ENCODE peak calls at places on chromosomes 6 and 20, in ten cellular contexts. J, F, Y, E, V, Z, T, B, I and H are unnamed samples. For H3K9me3, the result is how much of the 10 kb centered on the place peaks cover.

GRCh38 chr20:53647286-53647821 is 53.7 kb upstream of the ZNF217 start:
- DNase-seq in I (no peak), F (no peak), J (no peak), B (no peak), T (no peak), Z (no peak), E (no peak), V (no peak), Y (no peak), H (no peak)

GRCh38 chr20:16400249-16400648 is 173.0 kb downstream of the KIF16B start:
- DNase-seq in B (no peak), Y (no peak), I (no peak), E (no peak), T (no peak), J (no peak), Z (no peak), F (no peak), V (no peak), H (no peak)

GRCh38 chr6:119602215-119603178 is 252.9 kb upstream of the MAN1A1 start:
- DNase-seq in Y (no peak), Z (peak), F (peak), V (no peak), I (no peak), B (peak), J (no peak), T (no peak), E (no peak), H (no peak)

GRCh38 chr6:147806697-147807096 is 298.2 kb downstream of the SAMD5 start:
- DNase-seq in J (no peak), Z (no peak), B (no peak), V (no peak), Y (no peak), I (no peak), E (no peak), T (peak), F (no peak), H (no peak)

GRCh38 chr6:159701413-159701999 is 8.5 kb upstream of the SOD2 start:
- DNase-seq in Z (peak), Y (no peak), V (peak), T (no peak), F (peak), J (no peak), B (peak), E (no peak), I (no peak), H (no peak)

GRCh38 chr6:118712955-118713354 is 61.6 kb upstream of the CEP85L start:
- DNase-seq in V (no peak), J (no peak), B (peak), Y (no peak), Z (peak), I (no peak), F (peak), E (no peak), T (no peak), H (no peak)

GRCh38 chr6:134642217-134642616 is 307.7 kb downstream of the ALDH8A1 start:
- DNase-seq in J (no peak), F (peak), I (no peak), Y (no peak), B (no peak), V (no peak), E (no peak), T (no peak), Z (no peak), H (no peak)

GRCh38 chr6:10396775-10397174 is 18.1 kb downstream of the TFAP2A start:
- DNase-seq in T (no peak), F (no peak), V (no peak), J (no peak), Y (no peak), I (no peak), Z (no peak), B (no peak), E (no peak), H (no peak)

GRCh38 chr6:90598192-90598951 is 11.5 kb upstream of the MAP3K7 start:
- DNase-seq in E (no peak), T (no peak), V (no peak), F (no peak), I (no peak), J (no peak), Z (no peak), Y (no peak), B (no peak), H (no peak)

GRCh38 chr20:36645998-36646397 is at the start of gene SLA2:
- DNase-seq in V (no peak), T (no peak), E (peak), F (no peak), B (no peak), I (no peak), Y (no peak), Z (no peak), J (no peak), H (no peak)

GRCh38 chr6:74607934-74608333 is 597.9 kb downstream of the COL12A1 start:
- DNase-seq in I (no peak), Z (peak), V (no peak), B (peak), E (no peak), J (peak), T (no peak), F (no peak), Y (no peak), H (no peak)

GRCh38 chr20:8720089-8720488 is 348.8 kb upstream of the PLCB4 start:
- DNase-seq in B (no peak), J (no peak), V (no peak), E (no peak), I (no peak), Y (no peak), Z (peak), T (no peak), F (no peak), H (no peak)

GRCh38 chr6:137637161-137637560 is 143.0 kb upstream of the OLIG3 start:
- DNase-seq in E (no peak), B (peak), V (peak), F (peak), Y (no peak), J (no peak), Z (peak), I (no peak), T (no peak), H (no peak)

GRCh38 chr6:82924799-82925535 is 140.7 kb downstream of the UBE3D start:
- DNase-seq in I (no peak), Y (no peak), Z (peak), E (no peak), F (peak), V (no peak), T (no peak), J (no peak), B (no peak), H (no peak)

DNA sequence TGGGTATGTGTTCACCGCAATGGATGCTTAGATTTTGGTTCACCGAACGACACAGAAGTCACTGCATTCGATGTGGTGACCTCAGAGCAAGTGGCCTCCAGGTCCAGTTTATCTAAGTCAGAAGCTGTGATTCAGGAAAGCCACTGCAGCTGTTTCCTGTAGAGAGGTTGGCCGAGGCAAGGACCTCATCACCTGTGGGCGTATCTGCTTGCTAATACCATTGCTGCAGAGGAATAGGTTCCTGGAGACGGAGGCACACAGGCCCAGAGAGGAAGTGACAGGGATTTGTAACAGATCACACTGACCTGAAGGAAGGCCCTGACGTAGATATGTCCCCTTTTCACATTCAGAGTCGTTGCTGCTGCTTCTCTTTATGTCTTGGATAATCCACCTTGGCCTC is 82.7 kb downstream of the FARS2 start:
- DNase-seq in V (no peak), Z (no peak), J (no peak), F (no peak), Y (no peak), E (no peak), I (no peak), B (no peak), T (no peak), H (no peak)
- H3K4me3 ChIP-seq in V (no peak), Z (no peak), J (no peak), F (no peak), Y (no peak), E (no peak), I (no peak), B (no peak), T (no peak), H (no peak)

GRCh38 chr6:100176321-100176950 is 182.4 kb upstream of the MCHR2 start:
- DNase-seq in J (peak), Y (no peak), T (peak), E (no peak), V (peak), I (peak), F (peak), Z (peak), B (peak), H (peak)

GRCh38 chr6:100177956-100178355 is 183.9 kb upstream of the MCHR2 start:
- DNase-seq in J (no peak), I (no peak), V (no peak), Z (peak), E (no peak), F (no peak), Y (no peak), T (no peak), B (no peak), H (no peak)

GRCh38 chr6:100175814-100176275 is 181.8 kb upstream of the MCHR2 start:
- DNase-seq in E (no peak), I (no peak), Z (peak), T (no peak), F (peak), V (peak), B (peak), Y (no peak), J (no peak), H (peak)

GRCh38 chr6:100173211-100173610 is 179.2 kb upstream of the MCHR2 start:
- DNase-seq in Z (no peak), I (no peak), T (no peak), F (no peak), B (no peak), Y (no peak), J (no peak), V (no peak), E (no peak), H (no peak)

DNA sequence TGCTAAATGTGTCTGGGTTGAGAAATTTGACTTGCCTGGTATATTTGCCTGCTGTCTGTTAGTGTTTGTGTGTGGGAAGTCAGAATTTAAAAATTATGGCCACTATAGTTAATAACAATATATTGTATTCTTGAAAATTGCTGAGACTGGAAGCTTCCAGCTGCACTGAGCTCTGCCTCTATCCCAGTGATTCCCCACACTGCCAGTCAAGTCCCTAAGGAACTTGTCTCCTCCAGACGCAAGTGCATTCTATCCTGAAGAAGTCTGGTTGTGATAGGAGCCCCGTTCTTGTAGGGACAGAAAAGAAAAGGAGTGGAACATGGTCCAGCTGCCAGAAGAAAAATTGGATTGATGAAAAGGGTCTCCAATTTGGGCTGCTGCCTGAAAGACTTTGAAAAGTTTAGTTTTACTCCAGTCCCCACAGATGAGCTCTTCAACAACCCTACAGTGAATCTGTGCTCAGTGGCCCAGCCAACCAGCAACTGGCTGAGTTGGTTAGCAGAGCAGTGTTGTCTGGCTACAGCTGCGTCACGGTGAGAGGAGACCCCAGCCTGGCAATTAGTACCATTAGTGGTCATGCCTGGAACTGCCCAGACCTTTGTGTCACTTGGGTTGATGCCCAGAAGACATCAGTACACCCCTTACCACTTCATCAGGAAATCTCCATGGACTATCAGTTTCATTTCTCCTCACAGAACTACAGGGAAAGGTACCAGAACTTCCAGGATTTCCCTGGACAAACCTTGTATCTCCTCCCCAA is 183.1 kb upstream of the MCHR2 start:
- DNase-seq in F (no peak), I (no peak), B (no peak), E (no peak), V (no peak), J (no peak), Y (no peak), T (no peak), Z (peak), H (peak)
- H3K9ac ChIP-seq in F (no peak), I (no peak), B (peak), E (no peak), V (no peak), J (no peak), Y (no peak), T (no peak), Z (peak), H (no peak)

DNA sequence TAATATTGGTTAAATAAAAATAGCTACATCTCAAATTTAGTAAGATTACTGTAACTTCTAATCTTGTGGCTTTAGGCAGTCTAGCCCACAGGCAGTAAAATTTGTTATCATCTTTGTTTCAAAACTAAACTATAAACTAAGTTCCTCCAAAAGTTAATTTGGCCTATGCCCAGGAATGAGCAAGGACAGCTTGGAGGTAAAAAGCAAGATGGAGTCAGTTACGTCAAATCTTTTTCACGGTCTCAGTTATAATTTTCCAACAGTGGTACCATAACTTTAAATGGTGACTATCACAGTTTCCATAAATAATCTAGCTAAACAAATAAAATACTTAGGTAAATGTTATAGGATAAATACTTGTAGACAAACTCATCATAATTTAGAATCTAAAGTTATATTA is 63.0 kb downstream of the AGPAT4 start:
- DNase-seq in T (no peak), J (no peak), E (no peak), I (no peak), B (no peak), V (no peak), Y (no peak), F (no peak), Z (no peak), H (no peak)
- H3K9me3 ChIP-seq in T (half or more), J (under half), E (under half), I (under half), B (under half), V (under half), Y (under half), F (under half), Z (under half), H (under half)

DNA sequence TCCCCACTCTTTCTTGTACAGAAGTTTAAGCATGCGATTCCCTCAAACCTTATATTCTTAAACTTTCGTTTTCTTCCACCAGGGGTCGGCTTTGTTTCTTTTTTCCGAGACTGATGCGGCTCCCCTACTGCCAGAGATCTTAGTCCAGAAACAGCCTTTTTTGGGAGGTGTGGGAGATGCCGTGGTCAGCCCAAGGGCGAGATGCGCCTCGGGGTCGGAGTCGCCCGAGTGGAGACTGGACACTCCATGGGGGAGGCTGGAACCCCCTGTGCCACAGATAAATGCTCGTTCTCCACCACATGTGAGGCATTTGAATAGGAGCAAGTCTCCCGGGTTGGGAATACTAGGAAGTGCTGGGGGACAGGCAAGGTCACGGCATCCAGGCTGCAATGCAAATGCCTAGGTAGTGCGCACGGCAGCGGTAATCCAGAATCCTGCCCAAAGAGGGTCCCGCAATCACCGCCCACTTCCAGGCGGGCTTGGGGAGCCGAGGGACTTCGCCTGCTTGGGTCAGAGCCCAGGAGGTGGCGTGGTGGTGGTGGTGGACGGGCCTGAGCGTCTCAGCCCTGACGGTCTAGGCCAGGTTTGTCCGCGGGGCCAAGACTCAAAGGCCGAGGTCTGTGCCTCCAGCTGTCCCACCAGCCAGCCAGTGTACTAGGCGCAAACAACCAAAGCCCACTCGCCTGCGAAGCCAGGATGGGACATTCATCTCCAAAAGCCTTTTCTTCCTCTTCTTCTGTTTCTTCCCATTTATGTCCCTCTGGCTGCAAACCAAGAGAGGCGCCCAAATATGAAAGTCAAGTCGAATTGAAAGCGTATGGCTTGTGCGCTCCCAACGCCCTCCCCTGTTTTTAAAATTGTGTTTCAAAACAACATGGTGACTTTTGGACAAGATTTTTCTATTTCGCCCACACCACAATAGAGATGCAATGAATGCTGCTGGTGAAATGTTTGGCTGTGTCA is 39.3 kb upstream of the OSTM1 start:
- DNase-seq in F (peak), B (peak), I (peak), E (no peak), Z (peak), J (peak), Y (peak), V (peak), T (peak), H (no peak)
- H3K4me3 ChIP-seq in F (no peak), B (peak), I (no peak), E (no peak), Z (peak), J (peak), Y (no peak), V (peak), T (peak), H (peak)

GRCh38 chr20:17557675-17558006 is 12.2 kb upstream of the DSTN start:
- DNase-seq in Z (peak), Y (no peak), B (peak), E (peak), J (no peak), F (peak), I (peak), V (peak), T (no peak), H (no peak)

GRCh38 chr20:17555106-17555505 is 14.8 kb upstream of the DSTN start:
- DNase-seq in E (no peak), I (no peak), Z (no peak), B (no peak), T (no peak), Y (no peak), F (no peak), V (no peak), J (no peak), H (no peak)

GRCh38 chr20:17558941-17559304 is 11.0 kb upstream of the DSTN start:
- DNase-seq in E (no peak), J (no peak), B (no peak), Z (no peak), F (no peak), I (no peak), Y (no peak), T (no peak), V (no peak), H (no peak)

GRCh38 chr20:17558154-17558940 is 11.5 kb upstream of the DSTN start:
- DNase-seq in E (peak), T (peak), Y (peak), B (peak), J (no peak), Z (peak), F (peak), V (peak), I (peak), H (no peak)

GRCh38 chr20:17556842-17557674 is 12.8 kb upstream of the DSTN start:
- DNase-seq in Z (peak), F (peak), I (no peak), B (peak), Y (no peak), E (peak), T (peak), J (no peak), V (no peak), H (peak)
- H3K9ac ChIP-seq in Z (peak), F (peak), I (peak), B (peak), Y (peak), E (no peak), T (no peak), J (no peak), V (peak), H (peak)

GRCh38 chr6:35539223-35539622 is 26.5 kb upstream of the TULP1 start:
- DNase-seq in T (no peak), Z (no peak), F (no peak), B (no peak), V (no peak), J (no peak), Y (no peak), I (no peak), E (no peak), H (no peak)
- H3K9me3 ChIP-seq in T (under half), Z (under half), F (under half), B (under half), V (under half), J (under half), Y (under half), I (under half), E (under half), H (under half)